ENCODE peak calls at places on chromosome 3, in eight cellular contexts. M is psoas muscle; Q is neuronal stem cell; C is lower lobe of right lung; V is K562; N is CD8-positive, alpha-beta memory T cell; D is GM12878; Y is cardiac muscle cell. U is an unnamed sample.

GRCh38 chr3:107690522-107691138 is 167.9 kb downstream of the BBX start:
- DNase-seq in M (no peak), Q (no peak), C (no peak), V (peak; percentile 45), N (peak; percentile 36), D (no peak), Y (peak; percentile 78), U (no peak)

GRCh38 chr3:106030620-106030945 is 161.8 kb upstream of the CBLB start:
- DNase-seq in M (no peak), Q (no peak), C (no peak), V (no peak), N (no peak), D (no peak), Y (peak; percentile 19), U (no peak)

GRCh38 chr3:150736903-150737832 is 25.8 kb downstream of the SIAH2 start:
- DNase-seq in M (no peak), Q (no peak), C (no peak), V (no peak), N (no peak), D (no peak), Y (peak; percentile 55), U (no peak)

GRCh38 chr3:183230826-183231225 is 22.2 kb upstream of the B3GNT5 start:
- DNase-seq in M (no peak), Q (no peak), C (no peak), V (no peak), N (no peak), D (no peak), Y (no peak), U (no peak)

GRCh38 chr3:24936574-24936973 is 441.9 kb upstream of the THRB start:
- DNase-seq in M (no peak), Q (no peak), C (no peak), V (no peak), N (no peak), D (no peak), Y (no peak), U (no peak)

GRCh38 chr3:150314248-150315027 is 93.7 kb upstream of the TSC22D2 start:
- DNase-seq in M (no peak), Q (no peak), C (peak; percentile 59), V (peak; percentile 51), N (no peak), D (no peak), Y (peak; percentile 43), U (no peak)

GRCh38 chr3:173753593-173753992 is 356.0 kb downstream of the NLGN1 start:
- DNase-seq in M (no peak), Q (no peak), C (no peak), V (no peak), N (no peak), D (no peak), Y (no peak), U (no peak)

GRCh38 chr3:60475096-60475495 is 776.2 kb downstream of the FHIT start:
- DNase-seq in M (no peak), Q (no peak), C (no peak), V (no peak), N (no peak), D (no peak), Y (no peak), U (no peak)

GRCh38 chr3:159637895-159638542 is 350.6 kb upstream of the IL12A start:
- DNase-seq in M (no peak), Q (no peak), C (no peak), V (no peak), N (no peak), D (no peak), Y (no peak), U (no peak)

GRCh38 chr3:173826901-173827609 is 429.5 kb downstream of the NLGN1 start:
- DNase-seq in M (no peak), Q (no peak), C (no peak), V (no peak), N (no peak), D (no peak), Y (peak; percentile 1), U (no peak)

GRCh38 chr3:157412323-157412845 is 24.3 kb upstream of the PTX3 start:
- DNase-seq in M (no peak), Q (no peak), C (no peak), V (no peak), N (no peak), D (no peak), Y (no peak), U (no peak)

GRCh38 chr3:110293660-110294059 is 778.0 kb upstream of the NECTIN3 start:
- DNase-seq in M (no peak), Q (no peak), C (no peak), V (no peak), N (no peak), D (no peak), Y (no peak), U (no peak)

GRCh38 chr3:4548769-4549168 is 55.6 kb downstream of the ITPR1 start:
- DNase-seq in M (no peak), Q (no peak), C (no peak), V (no peak), N (no peak), D (no peak), Y (no peak), U (no peak)

GRCh38 chr3:184910664-184911063 is 98.7 kb downstream of the VPS8 start:
- DNase-seq in M (no peak), Q (no peak), C (no peak), V (no peak), N (no peak), D (no peak), Y (no peak), U (no peak)

GRCh38 chr3:184918741-184919140 is 106.8 kb downstream of the VPS8 start:
- DNase-seq in M (no peak), Q (no peak), C (no peak), V (no peak), N (no peak), D (no peak), Y (no peak), U (no peak)

GRCh38 chr3:184912166-184912565 is 100.2 kb downstream of the VPS8 start:
- DNase-seq in M (no peak), Q (no peak), C (no peak), V (peak; percentile 8), N (no peak), D (no peak), Y (no peak), U (no peak)

GRCh38 chr3:184911570-184911969 is 99.6 kb downstream of the VPS8 start:
- DNase-seq in M (no peak), Q (no peak), C (no peak), V (peak; percentile 82), N (no peak), D (no peak), Y (no peak), U (no peak)

GRCh38 chr3:184914628-184915027 is 102.7 kb downstream of the VPS8 start:
- DNase-seq in M (no peak), Q (no peak), C (no peak), V (peak; percentile 22), N (no peak), D (no peak), Y (no peak), U (no peak)
- H3K36me3 ChIP-seq in M (peaks cover 89% of the 10 kb centered on the region), Q (peaks cover 12% of the 10 kb centered on the region), C (peaks cover 46% of the 10 kb centered on the region), V (peaks cover 7% of the 10 kb centered on the region), N (peaks cover 13% of the 10 kb centered on the region), D (no peaks in the 10 kb centered on the region), Y (peaks cover 14% of the 10 kb centered on the region), U (peaks cover 64% of the 10 kb centered on the region)

GRCh38 chr3:192449036-192449435 is 278.3 kb downstream of the FGF12 start:
- DNase-seq in M (no peak), Q (no peak), C (no peak), V (peak; percentile 8), N (no peak), D (no peak), Y (no peak), U (no peak)
- H3K9me3 ChIP-seq in M (no peaks in the 10 kb centered on the region), Q (no peaks in the 10 kb centered on the region), C (no peaks in the 10 kb centered on the region), V (no peaks in the 10 kb centered on the region), N (no peaks in the 10 kb centered on the region), D (no peaks in the 10 kb centered on the region), Y (no peaks in the 10 kb centered on the region), U (no peaks in the 10 kb centered on the region)

DNA sequence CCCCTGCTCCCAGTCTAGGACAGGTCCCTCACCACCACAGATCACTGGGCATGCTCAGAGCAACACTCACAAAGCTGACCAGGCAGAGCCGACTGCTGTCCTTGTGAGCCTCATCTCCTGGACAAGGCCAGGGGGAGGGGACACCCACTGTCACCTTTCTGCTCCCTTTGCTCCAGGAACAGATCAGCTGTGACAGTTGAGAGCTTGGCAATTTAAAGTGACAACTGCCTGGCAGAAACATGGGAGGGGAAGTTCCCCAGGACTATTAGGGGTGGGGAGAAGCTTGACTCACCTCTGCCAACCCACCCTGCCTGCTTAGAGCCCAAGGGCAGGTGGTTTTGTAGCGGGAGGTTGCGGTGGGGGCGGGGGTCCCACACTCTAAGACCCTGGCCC is 80.6 kb downstream of the IQSEC1 start:
- DNase-seq in M (peak; percentile 56), Q (no peak), C (no peak), V (peak; percentile 43), N (no peak), D (no peak), Y (no peak), U (peak; percentile 66)
- H3K4me3 ChIP-seq in M (peak overlapping the region; percentile 72), Q (peak overlapping the region; percentile 62), C (peak overlapping the region; percentile 82), V (peak overlapping the region; percentile 73), N (no peak overlapping the region), D (no peak overlapping the region), Y (no peak overlapping the region), U (peak overlapping the region; percentile 92)

GRCh38 chr3:14142567-14143270 is 17.9 kb downstream of the TMEM43 start:
- DNase-seq in M (no peak), Q (no peak), C (no peak), V (no peak), N (peak; percentile 76), D (no peak), Y (no peak), U (no peak)
- H3K36me3 ChIP-seq in M (peaks cover 81% of the 10 kb centered on the region), Q (peaks cover 92% of the 10 kb centered on the region), C (peaks cover 78% of the 10 kb centered on the region), V (peaks cover 71% of the 10 kb centered on the region), N (peaks cover 14% of the 10 kb centered on the region), D (peaks cover 11% of the 10 kb centered on the region), Y (peaks cover 4% of the 10 kb centered on the region), U (peaks cover 66% of the 10 kb centered on the region)

DNA sequence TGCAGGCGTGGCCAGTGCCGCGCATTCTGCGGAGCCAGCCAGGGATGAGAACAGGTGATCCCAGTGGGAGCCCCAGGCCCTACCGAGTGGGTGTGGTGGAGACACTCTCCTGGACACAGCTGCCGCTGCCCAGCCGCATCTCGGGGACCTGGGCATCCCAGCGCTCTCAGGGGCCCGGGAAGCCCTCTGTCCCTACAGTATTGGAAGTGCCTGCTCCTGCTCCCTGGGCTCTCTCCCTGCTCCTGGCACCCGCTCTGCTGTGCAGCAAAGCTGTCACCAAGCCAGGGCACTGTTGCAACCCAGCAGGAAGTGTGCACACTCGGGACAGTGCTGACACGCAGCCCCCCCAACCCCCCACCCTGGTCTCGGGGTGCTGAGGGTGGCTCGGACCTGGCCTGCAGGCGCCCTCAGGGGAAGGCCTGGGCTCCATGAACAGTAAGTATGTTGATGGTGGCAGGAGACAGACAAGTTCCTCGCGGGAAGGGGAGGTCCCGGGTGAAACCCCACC is 1177.4 kb upstream of the GBE1 start:
- DNase-seq in M (peak; percentile 42), Q (no peak), C (peak; percentile 30), V (no peak), N (no peak), D (no peak), Y (no peak), U (no peak)
- H3K9me3 ChIP-seq in M (no peaks in the 10 kb centered on the region), Q (no peaks in the 10 kb centered on the region), C (no peaks in the 10 kb centered on the region), V (no peaks in the 10 kb centered on the region), N (no peaks in the 10 kb centered on the region), D (no peaks in the 10 kb centered on the region), Y (no peaks in the 10 kb centered on the region), U (peaks cover 38% of the 10 kb centered on the region)

DNA sequence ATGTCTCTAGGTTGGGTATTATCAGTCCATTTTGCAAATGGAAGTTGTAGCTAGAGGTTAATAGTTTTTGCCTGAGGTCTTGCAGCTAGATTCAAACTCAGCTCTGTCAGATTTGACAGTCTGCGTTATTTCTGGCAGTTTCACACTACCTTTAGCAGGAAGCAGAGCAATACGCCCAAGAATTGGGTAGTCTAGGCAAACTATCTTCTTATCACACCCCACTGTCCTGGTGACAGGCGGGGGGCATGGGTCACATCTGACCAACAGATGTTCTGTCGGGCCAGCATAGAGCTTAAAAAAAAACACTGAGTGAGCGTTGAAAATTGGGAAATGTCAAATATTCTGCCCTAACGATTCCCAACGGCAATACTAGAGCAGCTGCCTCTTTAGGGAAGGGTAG is 5.7 kb downstream of the GPR160 start:
- DNase-seq in M (no peak), Q (no peak), C (no peak), V (no peak), N (no peak), D (no peak), Y (no peak), U (no peak)
- H3K4me3 ChIP-seq in M (no peak overlapping the region), Q (no peak overlapping the region), C (no peak overlapping the region), V (no peak overlapping the region), N (no peak overlapping the region), D (peak overlapping the region; percentile 53), Y (no peak overlapping the region), U (no peak overlapping the region)